ENCODE peak calls at places on chromosomes 12 and 14, in eight cellular contexts. O is mesenchymal stem cell, R is adipocyte, X is DND-41, Z is trophoblast cell, H is IMR-90, C is endodermal cell, S is GM23248. N is an unnamed sample.

GRCh38 chr14:98594156-98594555 is 677.8 kb downstream of the BCL11B start:
- DNase-seq in O (no peak), R (no peak), X (no peak), Z (no peak), H (no peak), C (no peak), S (no peak), N (no peak)

GRCh38 chr12:62259311-62259992 is 752 bp upstream of the USP15 start:
- DNase-seq in O (no peak), R (no peak), X (peak), Z (no peak), H (no peak), C (no peak), S (peak), N (no peak)

GRCh38 chr12:116418551-116418950 is 140.6 kb upstream of the MAP1LC3B2 start:
- DNase-seq in O (no peak), R (no peak), X (peak), Z (no peak), H (no peak), C (no peak), S (no peak), N (no peak)

GRCh38 chr12:848519-849191 is 96.3 kb downstream of the WNK1 start:
- DNase-seq in O (peak), R (peak), X (no peak), Z (no peak), H (peak), C (no peak), S (peak), N (no peak)

GRCh38 chr12:57388425-57388824 is 42.4 kb downstream of the R3HDM2 start:
- DNase-seq in O (no peak), R (no peak), X (no peak), Z (no peak), H (no peak), C (no peak), S (no peak), N (no peak)

GRCh38 chr12:117328556-117329100 is 32.8 kb downstream of the NOS1 start:
- DNase-seq in O (no peak), R (no peak), X (no peak), Z (no peak), H (no peak), C (no peak), S (no peak), N (no peak)

GRCh38 chr12:21559855-21560569 is 33.9 kb downstream of the SPX start:
- DNase-seq in O (no peak), R (peak), X (no peak), Z (peak), H (peak), C (no peak), S (peak), N (no peak)

GRCh38 chr12:6821271-6821673 is 349 bp upstream of the GPR162 start:
- DNase-seq in O (peak), R (peak), X (peak), Z (no peak), H (peak), C (peak), S (peak), N (no peak)

GRCh38 chr14:100608064-100608463 is 20.8 kb upstream of the BEGAIN start:
- DNase-seq in O (no peak), R (no peak), X (no peak), Z (no peak), H (no peak), C (no peak), S (no peak), N (no peak)

GRCh38 chr12:72274926-72275325 is 2.8 kb downstream of the TRHDE start:
- DNase-seq in O (peak), R (peak), X (no peak), Z (no peak), H (peak), C (no peak), S (peak), N (no peak)

GRCh38 chr12:12902036-12902435 is 10.7 kb downstream of the GPRC5A start:
- DNase-seq in O (no peak), R (peak), X (no peak), Z (no peak), H (peak), C (no peak), S (peak), N (no peak)

GRCh38 chr12:59787610-59788009 is 191.8 kb downstream of the SLC16A7 start:
- DNase-seq in O (no peak), R (no peak), X (no peak), Z (no peak), H (no peak), C (no peak), S (no peak), N (no peak)

GRCh38 chr14:35285168-35285990 is 6.8 kb upstream of the PSMA6 start:
- DNase-seq in O (no peak), R (no peak), X (peak), Z (no peak), H (peak), C (no peak), S (peak), N (no peak)

GRCh38 chr12:122995503-122996187 is 15.2 kb downstream of the ARL6IP4 start:
- DNase-seq in O (no peak), R (no peak), X (no peak), Z (no peak), H (no peak), C (no peak), S (no peak), N (no peak)

GRCh38 chr12:127149226-127149964 is 1117.6 kb upstream of the TMEM132C start:
- DNase-seq in O (peak), R (peak), X (no peak), Z (no peak), H (peak), C (no peak), S (peak), N (peak)

GRCh38 chr12:6946033-6946919 is 2.5 kb downstream of the C12orf57 start:
- DNase-seq in O (no peak), R (no peak), X (no peak), Z (peak), H (no peak), C (peak), S (no peak), N (no peak)

GRCh38 chr12:13004986-13005385 is 4.9 kb upstream of the HEBP1 start:
- DNase-seq in O (no peak), R (no peak), X (no peak), Z (no peak), H (no peak), C (no peak), S (no peak), N (no peak)

GRCh38 chr12:132019891-132020290 is 70.1 kb downstream of the EP400 start:
- DNase-seq in O (no peak), R (no peak), X (no peak), Z (no peak), H (no peak), C (no peak), S (no peak), N (no peak)

GRCh38 chr14:104639889-104640548 is 35.4 kb upstream of the TMEM179 start:
- DNase-seq in O (peak), R (peak), X (peak), Z (peak), H (peak), C (peak), S (peak), N (no peak)

GRCh38 chr12:77685112-77685511 is 145.6 kb upstream of the NAV3 start:
- DNase-seq in O (peak), R (peak), X (peak), Z (peak), H (peak), C (peak), S (peak), N (peak)

GRCh38 chr12:2057041-2057792 is 4.4 kb downstream of the CACNA1C start:
- DNase-seq in O (peak), R (peak), X (peak), Z (no peak), H (peak), C (peak), S (peak), N (no peak)

GRCh38 chr12:11752403-11753150 is 103.1 kb downstream of the ETV6 start:
- DNase-seq in O (no peak), R (no peak), X (no peak), Z (no peak), H (no peak), C (no peak), S (no peak), N (no peak)

GRCh38 chr12:2795291-2796186 is 769 bp downstream of the FKBP4 start:
- DNase-seq in O (peak), R (peak), X (peak), Z (peak), H (peak), C (peak), S (peak), N (no peak)

GRCh38 chr12:71900091-71900490 is 38.6 kb upstream of the TPH2 start:
- DNase-seq in O (peak), R (peak), X (no peak), Z (no peak), H (peak), C (no peak), S (peak), N (no peak)

GRCh38 chr12:58424735-58425379 is 483.5 kb downstream of the ATP23 start:
- DNase-seq in O (peak), R (peak), X (no peak), Z (no peak), H (no peak), C (no peak), S (peak), N (no peak)

GRCh38 chr14:64758711-64759554 is 54.7 kb downstream of the PLEKHG3 start:
- DNase-seq in O (peak), R (peak), X (no peak), Z (peak), H (peak), C (peak), S (peak), N (no peak)

GRCh38 chr14:78399316-78399889 is 229.2 kb downstream of the NRXN3 start:
- DNase-seq in O (no peak), R (peak), X (peak), Z (no peak), H (no peak), C (peak), S (peak), N (no peak)

GRCh38 chr14:101033006-101033405 is 129.5 kb upstream of the RTL1 start:
- DNase-seq in O (no peak), R (no peak), X (no peak), Z (no peak), H (no peak), C (peak), S (no peak), N (no peak)

GRCh38 chr12:125091401-125091800 is 26.2 kb downstream of the AACS start:
- DNase-seq in O (no peak), R (no peak), X (no peak), Z (no peak), H (no peak), C (no peak), S (no peak), N (no peak)

GRCh38 chr12:125092872-125093680 is 27.8 kb downstream of the AACS start:
- DNase-seq in O (no peak), R (no peak), X (no peak), Z (no peak), H (peak), C (peak), S (peak), N (no peak)

GRCh38 chr12:125093681-125094025 is 28.4 kb downstream of the AACS start:
- DNase-seq in O (no peak), R (no peak), X (no peak), Z (no peak), H (no peak), C (no peak), S (no peak), N (no peak)

GRCh38 chr12:125090437-125090836 is 25.2 kb downstream of the AACS start:
- DNase-seq in O (no peak), R (no peak), X (no peak), Z (no peak), H (no peak), C (no peak), S (no peak), N (no peak)

GRCh38 chr12:125092108-125092871 is 27.1 kb downstream of the AACS start:
- DNase-seq in O (no peak), R (no peak), X (no peak), Z (no peak), H (no peak), C (no peak), S (no peak), N (no peak)
- H3K4me3 ChIP-seq in O (no peak), R (no peak), X (no peak), Z (no peak), H (no peak), C (no peak), S (no peak), N (no peak)

DNA sequence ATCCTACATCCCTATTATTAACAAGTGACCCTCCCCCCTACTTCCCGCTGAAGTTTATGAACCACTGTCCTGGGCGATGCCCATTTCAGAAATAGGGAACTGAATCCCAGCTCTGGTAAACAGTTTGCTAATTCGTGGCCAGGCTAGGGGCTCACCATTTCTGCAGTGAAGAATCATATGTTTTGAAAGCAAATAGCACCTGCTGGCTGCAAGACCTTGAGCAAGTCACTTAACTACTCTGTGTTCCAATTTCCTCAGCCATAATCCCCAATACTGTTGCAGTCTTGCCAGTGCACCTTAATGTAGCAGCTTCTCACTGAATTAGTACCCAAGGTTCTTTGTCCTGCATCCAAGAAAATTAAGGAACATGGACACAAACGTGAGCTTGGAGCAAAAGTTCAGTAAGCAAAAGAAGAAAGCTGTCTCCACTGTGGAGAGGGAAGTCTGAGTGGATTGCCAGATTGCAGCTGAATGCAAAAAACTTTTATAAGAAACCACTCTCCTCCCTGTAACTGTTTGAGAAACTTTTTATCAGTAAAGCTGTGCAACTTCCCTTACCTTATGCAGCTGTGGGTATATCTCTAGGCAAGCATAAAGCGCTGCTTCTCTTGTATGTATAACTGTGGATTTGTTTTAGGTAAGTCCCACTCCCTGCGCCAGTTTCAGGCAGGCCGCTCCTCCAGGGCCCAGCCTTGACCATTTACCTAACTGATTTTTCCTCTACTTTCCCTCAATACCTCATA is 824 bp downstream of the OAS1 start:
- DNase-seq in O (no peak), R (no peak), X (no peak), Z (no peak), H (no peak), C (no peak), S (no peak), N (no peak)
- H3K9ac ChIP-seq in O (peak), R (peak), X (peak), Z (no peak), H (no peak), C (no peak), S (no peak), N (peak)

GRCh38 chr14:54570651-54571415 is 3.9 kb downstream of the SAMD4A start:
- DNase-seq in O (peak), R (peak), X (no peak), Z (no peak), H (peak), C (no peak), S (peak), N (no peak)

GRCh38 chr14:54567634-54568561 is 970 bp downstream of the SAMD4A start:
- DNase-seq in O (peak), R (peak), X (peak), Z (peak), H (no peak), C (peak), S (peak), N (no peak)

GRCh38 chr14:54570047-54570446 is 3.1 kb downstream of the SAMD4A start:
- DNase-seq in O (peak), R (no peak), X (no peak), Z (no peak), H (no peak), C (no peak), S (no peak), N (no peak)

GRCh38 chr14:54567224-54567633 is 301 bp downstream of the SAMD4A start:
- DNase-seq in O (peak), R (no peak), X (no peak), Z (no peak), H (no peak), C (peak), S (no peak), N (no peak)

GRCh38 chr14:54568821-54569591 is 2.1 kb downstream of the SAMD4A start:
- DNase-seq in O (peak), R (peak), X (no peak), Z (no peak), H (peak), C (peak), S (peak), N (no peak)
- H3K4me3 ChIP-seq in O (peak), R (peak), X (no peak), Z (no peak), H (peak), C (no peak), S (peak), N (no peak)

GRCh38 chr14:39168591-39168990 is 1.5 kb downstream of the TRAPPC6B start:
- DNase-seq in O (no peak), R (no peak), X (no peak), Z (no peak), H (no peak), C (no peak), S (no peak), N (no peak)
- H3K9ac ChIP-seq in O (peak), R (peak), X (peak), Z (no peak), H (no peak), C (no peak), S (peak), N (peak)

N was measured in SK-N-MC.